ENCODE peak calls at places on chromosomes 13 and 19, in five cellular contexts. P is AG10803, M is NCI-H2171 treated with DMSO at 0.1 percent for 48 hours, N is NCI-H1092, A is left ventricle myocardium inferior. E is an unnamed sample.

GRCh38 chr19:23440207-23440606 is 44.9 kb upstream of the ZNF91 start:
- DNase-seq in N (no peak), A (no peak), P (no peak), M (no peak), E (no peak)

GRCh38 chr19:48795055-48795854 is 15.6 kb downstream of the BCAT2 start:
- DNase-seq in P (peak), M (peak), N (peak), A (peak), E (peak)

GRCh38 chr19:6551607-6552450 is 21.0 kb downstream of the TNFSF9 start:
- DNase-seq in M (no peak), A (no peak), N (no peak), P (no peak), E (no peak)

GRCh38 chr19:39846678-39847486 is 703 bp upstream of the FBL start:
- DNase-seq in P (peak), M (no peak), N (no peak), A (no peak), E (no peak)

GRCh38 chr19:32324631-32325215 is 20.7 kb upstream of the ZNF507 start:
- DNase-seq in N (no peak), P (no peak), M (no peak), A (no peak), E (no peak)

GRCh38 chr13:113074876-113075275 is 30.7 kb upstream of the F7 start:
- DNase-seq in M (no peak), A (no peak), N (no peak), P (no peak), E (no peak)

GRCh38 chr13:93525087-93525486 is 298.5 kb downstream of the GPC6 start:
- DNase-seq in N (no peak), A (no peak), P (no peak), M (no peak), E (no peak)

GRCh38 chr13:98476106-98476505 is 100.8 kb downstream of the STK24 start:
- DNase-seq in M (no peak), P (no peak), N (no peak), A (no peak), E (no peak)

GRCh38 chr19:5038631-5039271 is 69.8 kb downstream of the KDM4B start:
- DNase-seq in N (no peak), P (peak), A (no peak), M (peak), E (no peak)

GRCh38 chr19:30363073-30363472 is 9.1 kb upstream of the ZNF536 start:
- DNase-seq in A (no peak), N (no peak), M (no peak), P (no peak), E (no peak)

GRCh38 chr13:98050041-98050466 is 92.8 kb upstream of the FARP1 start:
- DNase-seq in A (no peak), P (no peak), M (no peak), N (no peak), E (no peak)

GRCh38 chr13:94630858-94631257 is 29.2 kb downstream of the GPR180 start:
- DNase-seq in A (no peak), P (no peak), M (no peak), N (no peak), E (no peak)

GRCh38 chr13:20360835-20361412 is 128.8 kb upstream of the GJB6 start:
- DNase-seq in M (no peak), N (no peak), A (no peak), P (no peak), E (no peak)

GRCh38 chr13:92802776-92803175 is 423.8 kb upstream of the GPC6 start:
- DNase-seq in P (peak), M (no peak), N (no peak), A (no peak), E (no peak)

GRCh38 chr13:50990050-50990449 is 80.5 kb downstream of the RNASEH2B start:
- DNase-seq in A (no peak), P (no peak), N (no peak), M (no peak), E (no peak)

GRCh38 chr19:33251076-33251475 is 25.4 kb upstream of the SLC7A10 start:
- DNase-seq in N (no peak), M (no peak), A (no peak), P (no peak), E (no peak)

GRCh38 chr19:47729468-47729798 is 15.9 kb upstream of the NOP53 start:
- DNase-seq in A (peak), P (peak), N (no peak), M (no peak), E (no peak)

GRCh38 chr13:51333421-51333820 is 6.1 kb upstream of the SERPINE3 start:
- DNase-seq in A (no peak), M (no peak), P (no peak), N (no peak), E (no peak)

GRCh38 chr13:98778749-98779148 is 26.3 kb upstream of the SLC15A1 start:
- DNase-seq in P (no peak), N (no peak), A (no peak), M (no peak), E (no peak)

GRCh38 chr19:46392837-46393236 is 20.5 kb downstream of the CCDC8 start:
- DNase-seq in P (no peak), N (no peak), A (no peak), M (no peak), E (no peak)

GRCh38 chr19:51480590-51480989 is 2.3 kb downstream of the CEACAM18 start:
- DNase-seq in N (no peak), P (no peak), M (no peak), A (no peak), E (no peak)

GRCh38 chr13:98364648-98365047 is 187.6 kb upstream of the RNF113B start:
- DNase-seq in P (no peak), A (no peak), N (no peak), M (peak), E (no peak)

GRCh38 chr19:1274852-1275259 is 474 bp upstream of the FAM174C start:
- DNase-seq in A (no peak), N (no peak), M (no peak), P (no peak), E (peak)

GRCh38 chr13:110376120-110376519 is 69.0 kb downstream of the COL4A2 start:
- DNase-seq in P (no peak), M (no peak), N (no peak), A (no peak), E (no peak)

E was measured in NCI-H1105.